ENCODE peak calls at places on chromosomes 13 and 19, in nine cellular contexts. S, A, V, C, K, G, Q, P and F are unnamed samples.

GRCh38 chr13:23683084-23683483 is 112.9 kb downstream of the TNFRSF19 start:
- DNase-seq in Q (no peak), C (no peak), P (no peak), S (no peak), A (no peak), V (no peak), G (no peak), K (no peak), F (no peak)

GRCh38 chr19:53374288-53374687 is 8.8 kb downstream of the ZNF525 start:
- DNase-seq in Q (no peak), P (no peak), S (no peak), V (no peak), A (no peak), C (no peak), K (no peak), G (peak; percentile 25), F (no peak)

GRCh38 chr19:47110521-47111080 is 3.0 kb downstream of the ZC3H4 start:
- DNase-seq in Q (no peak), P (no peak), G (no peak), A (no peak), V (peak; percentile 56), K (no peak), S (no peak), C (no peak), F (peak; percentile 24)

GRCh38 chr19:33416307-33417215 is 43.1 kb downstream of the CEBPG start:
- DNase-seq in A (peak; percentile 77), Q (peak; percentile 70), P (no peak), G (peak; percentile 45), C (peak; percentile 20), V (peak; percentile 43), K (no peak), S (peak; percentile 84), F (peak; percentile 44)

GRCh38 chr19:16257509-16258002 is 59.8 kb downstream of the AP1M1 start:
- DNase-seq in S (no peak), C (no peak), K (no peak), P (no peak), A (no peak), G (no peak), V (no peak), Q (no peak), F (no peak)

GRCh38 chr19:47284324-47284899 is 9.7 kb downstream of the INAFM1 start:
- DNase-seq in K (no peak), V (peak; percentile 52), P (no peak), S (peak; percentile 77), G (no peak), A (peak; percentile 53), C (no peak), Q (no peak), F (peak; percentile 37)

GRCh38 chr19:15304140-15304705 is 28.1 kb downstream of the BRD4 start:
- DNase-seq in S (peak; percentile 56), C (no peak), Q (peak; percentile 61), G (no peak), V (no peak), K (no peak), P (peak; percentile 30), A (no peak), F (no peak)

GRCh38 chr19:855142-855541 is 3.0 kb downstream of the ELANE start:
- DNase-seq in C (no peak), G (no peak), A (no peak), Q (no peak), K (no peak), V (no peak), P (no peak), S (no peak), F (no peak)

GRCh38 chr19:7224205-7224833 is 69.9 kb downstream of the INSR start:
- DNase-seq in V (no peak), Q (peak; percentile 53), K (no peak), C (no peak), S (no peak), A (peak; percentile 69), G (no peak), P (no peak), F (no peak)

GRCh38 chr19:31354919-31355318 is 5.7 kb upstream of the TSHZ3 start:
- DNase-seq in S (no peak), V (no peak), C (no peak), G (no peak), P (no peak), A (no peak), Q (no peak), K (no peak), F (no peak)

GRCh38 chr19:31354316-31354715 is 5.1 kb upstream of the TSHZ3 start:
- DNase-seq in G (no peak), K (no peak), C (no peak), P (no peak), S (no peak), A (no peak), V (no peak), Q (no peak), F (no peak)

GRCh38 chr19:31352782-31353651 is 3.8 kb upstream of the TSHZ3 start:
- DNase-seq in K (no peak), P (no peak), A (no peak), V (no peak), S (no peak), G (no peak), Q (no peak), C (no peak), F (no peak)

GRCh38 chr19:31352296-31352781 is 3.1 kb upstream of the TSHZ3 start:
- DNase-seq in V (no peak), A (no peak), Q (no peak), C (no peak), P (no peak), G (no peak), S (no peak), K (no peak), F (no peak)

GRCh38 chr19:31353826-31354225 is 4.6 kb upstream of the TSHZ3 start:
- DNase-seq in Q (no peak), P (no peak), A (no peak), G (no peak), S (no peak), V (no peak), C (no peak), K (no peak), F (no peak)
- H3K4me3 ChIP-seq in Q (no peak overlapping the region), P (no peak overlapping the region), A (no peak overlapping the region), G (no peak overlapping the region), S (no peak overlapping the region), V (no peak overlapping the region), C (no peak overlapping the region), K (no peak overlapping the region), F (no peak overlapping the region)

DNA sequence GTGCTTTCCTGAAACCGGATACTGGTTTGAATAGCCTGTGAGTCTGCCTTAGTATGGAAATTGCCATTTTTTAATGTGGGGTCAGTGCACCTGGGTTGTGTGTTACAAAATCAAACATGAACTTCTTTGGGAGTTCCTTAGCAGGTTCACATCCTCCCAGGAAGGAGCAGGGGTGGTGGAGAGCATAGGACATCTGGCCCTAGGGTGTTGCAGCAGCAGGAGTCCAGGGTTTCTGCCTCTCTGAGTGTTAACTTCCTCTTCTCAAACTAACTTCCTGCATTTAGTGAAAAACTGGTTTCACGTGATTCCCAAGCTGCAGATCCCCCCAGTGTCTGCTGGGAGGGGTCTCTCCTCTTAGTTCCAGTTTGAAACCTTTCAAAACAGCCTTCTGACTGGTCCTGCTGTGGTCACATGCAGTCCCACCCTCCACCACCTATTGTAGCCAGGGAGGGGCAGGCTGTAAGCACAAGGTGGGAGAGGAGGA is 7.2 kb downstream of the RNASEH2B start:
- DNase-seq in S (no peak), Q (peak; percentile 27), G (no peak), K (no peak), A (no peak), V (peak; percentile 8), C (no peak), P (no peak), F (no peak)
- H3K27ac ChIP-seq in S (no peak overlapping the region), Q (peak overlapping the region; percentile 88), G (no peak overlapping the region), K (no peak overlapping the region), A (peak overlapping the region; percentile 6), V (no peak overlapping the region), C (no peak overlapping the region), P (peak overlapping the region; percentile 68), F (no peak overlapping the region)

GRCh38 chr19:35046461-35046860 is 4.9 kb downstream of the HPN start:
- DNase-seq in P (no peak), K (no peak), S (no peak), A (no peak), V (no peak), C (no peak), Q (peak; percentile 2), G (no peak), F (no peak)

GRCh38 chr19:35042954-35043604 is 1.6 kb downstream of the HPN start:
- DNase-seq in C (no peak), Q (peak; percentile 18), V (no peak), S (no peak), G (no peak), A (no peak), K (no peak), P (no peak), F (no peak)

GRCh38 chr19:35043906-35044305 is 2.4 kb downstream of the HPN start:
- DNase-seq in G (no peak), C (no peak), Q (peak; percentile 12), A (no peak), P (no peak), V (no peak), S (no peak), K (no peak), F (no peak)

GRCh38 chr19:35045667-35046300 is 4.3 kb downstream of the HPN start:
- DNase-seq in G (no peak), P (no peak), S (peak; percentile 81), K (no peak), Q (peak; percentile 32), V (peak; percentile 28), C (no peak), A (no peak), F (peak; percentile 35)

GRCh38 chr19:35044317-35045117 is 3.0 kb downstream of the HPN start:
- DNase-seq in P (no peak), V (peak; percentile 43), C (peak; percentile 34), A (peak; percentile 78), Q (peak; percentile 55), S (peak; percentile 76), K (no peak), G (no peak), F (peak; percentile 48)
- H3K4me1 ChIP-seq in P (peaks cover 38% of the 10 kb centered on the region), V (peaks cover 31% of the 10 kb centered on the region), C (peaks cover 20% of the 10 kb centered on the region), A (peaks cover 24% of the 10 kb centered on the region), Q (no peaks in the 10 kb centered on the region), S (peaks cover 29% of the 10 kb centered on the region), K (peaks cover 11% of the 10 kb centered on the region), G (peaks cover 6% of the 10 kb centered on the region), F (peaks cover 11% of the 10 kb centered on the region)

GRCh38 chr19:29516821-29517395 is 8.9 kb upstream of the VSTM2B start:
- DNase-seq in C (no peak), G (no peak), S (no peak), K (no peak), A (no peak), P (peak; percentile 44), V (no peak), Q (no peak), F (no peak)

GRCh38 chr19:29517412-29517811 is 8.4 kb upstream of the VSTM2B start:
- DNase-seq in K (no peak), Q (no peak), P (no peak), V (no peak), C (no peak), S (no peak), A (no peak), G (no peak), F (no peak)

GRCh38 chr19:29515233-29515619 is 10.6 kb upstream of the VSTM2B start:
- DNase-seq in Q (peak; percentile 7), G (no peak), V (no peak), C (no peak), S (no peak), A (no peak), P (peak; percentile 53), K (no peak), F (no peak)

GRCh38 chr19:29515706-29516357 is 10.0 kb upstream of the VSTM2B start:
- DNase-seq in S (no peak), G (no peak), Q (no peak), P (peak; percentile 49), A (no peak), V (no peak), K (no peak), C (no peak), F (no peak)

GRCh38 chr19:29516358-29516725 is 9.5 kb upstream of the VSTM2B start:
- DNase-seq in K (no peak), V (no peak), P (peak; percentile 44), A (no peak), G (no peak), S (no peak), C (no peak), Q (no peak), F (no peak)
- H3K4me3 ChIP-seq in K (no peak overlapping the region), V (no peak overlapping the region), P (no peak overlapping the region), A (no peak overlapping the region), G (no peak overlapping the region), S (no peak overlapping the region), C (no peak overlapping the region), Q (no peak overlapping the region), F (no peak overlapping the region)